ENCODE peak calls at places on chromosomes 11 and 22, in four cellular contexts. A is K562, Z is HepG2, F is H1. P is an unnamed sample.

GRCh38 chr11:45022294-45023064 is 71.8 kb upstream of the TP53I11 start:
- DNase-seq in A (no peak), Z (no peak), F (no peak), P (no peak)

GRCh38 chr11:130301002-130301401 is 13.7 kb downstream of the ZBTB44 start:
- DNase-seq in A (no peak), Z (no peak), F (no peak), P (no peak)

GRCh38 chr11:61091373-61092279 is 10.7 kb upstream of the CD5 start:
- DNase-seq in A (peak), Z (no peak), F (no peak), P (no peak)

GRCh38 chr11:31417816-31418215 is 48.2 kb downstream of the DNAJC24 start:
- DNase-seq in A (no peak), Z (no peak), F (no peak), P (no peak)

GRCh38 chr11:11069741-11070550 is 212.1 kb upstream of the ZBED5 start:
- DNase-seq in A (no peak), Z (no peak), F (no peak), P (no peak)

GRCh38 chr11:114201219-114201618 is 95.0 kb upstream of the NNMT start:
- DNase-seq in A (no peak), Z (no peak), F (no peak), P (no peak)

GRCh38 chr22:35612903-35613302 is 4.2 kb downstream of the MB start:
- DNase-seq in A (no peak), Z (no peak), F (no peak), P (no peak)

GRCh38 chr11:390175-390574 is 3.8 kb upstream of the PKP3 start:
- DNase-seq in A (peak), Z (peak), F (no peak), P (no peak)

GRCh38 chr22:17910561-17911311 is 113.6 kb downstream of the MICAL3 start:
- DNase-seq in A (peak), Z (no peak), F (no peak), P (peak)

GRCh38 chr11:64263021-64263946 is 12.0 kb downstream of the PLCB3 start:
- DNase-seq in A (no peak), Z (no peak), F (no peak), P (no peak)

GRCh38 chr11:27700351-27701261 is at the start of gene BDNF:
- DNase-seq in A (no peak), Z (no peak), F (no peak), P (peak)

GRCh38 chr11:118277312-118277711 is 13.2 kb upstream of the MPZL2 start:
- DNase-seq in A (no peak), Z (peak), F (no peak), P (no peak)

GRCh38 chr22:40107756-40108437 is 69.8 kb upstream of the TNRC6B start:
- DNase-seq in A (no peak), Z (no peak), F (no peak), P (no peak)

GRCh38 chr11:94647926-94648325 is 80.8 kb downstream of the PIWIL4 start:
- DNase-seq in A (no peak), Z (no peak), F (no peak), P (no peak)

GRCh38 chr22:19823191-19823590 is 31.5 kb downstream of the GNB1L start:
- DNase-seq in A (no peak), Z (no peak), F (no peak), P (no peak)

GRCh38 chr11:99371257-99371656 is 350.5 kb downstream of the CNTN5 start:
- DNase-seq in A (no peak), Z (no peak), F (no peak), P (no peak)

GRCh38 chr22:19716829-19717105 is 2.5 kb downstream of the SEPTIN5 start:
- DNase-seq in A (no peak), Z (no peak), F (no peak), P (no peak)

GRCh38 chr11:114176321-114176720 is 116.8 kb downstream of the ZBTB16 start:
- DNase-seq in A (no peak), Z (no peak), F (no peak), P (no peak)

GRCh38 chr22:22810471-22810870 is 77.1 kb upstream of the IGLL5 start:
- DNase-seq in A (no peak), Z (no peak), F (no peak), P (no peak)

GRCh38 chr11:113752932-113753331 is 20.6 kb downstream of the ZW10 start:
- DNase-seq in A (no peak), Z (no peak), F (no peak), P (no peak)

GRCh38 chr11:77502501-77502900 is 28.6 kb upstream of the PAK1 start:
- DNase-seq in A (no peak), Z (no peak), F (no peak), P (no peak)

GRCh38 chr22:22450343-22450839 is 58.2 kb downstream of the ZNF280B start:
- DNase-seq in A (no peak), Z (no peak), F (no peak), P (no peak)

GRCh38 chr11:26847459-26847858 is 125.6 kb upstream of the SLC5A12 start:
- DNase-seq in A (no peak), Z (no peak), F (no peak), P (no peak)

GRCh38 chr22:38078046-38078840 is 5.7 kb downstream of the SLC16A8 start:
- DNase-seq in A (no peak), Z (no peak), F (no peak), P (no peak)

GRCh38 chr11:11510939-11511338 is 110.9 kb downstream of the GALNT18 start:
- DNase-seq in A (no peak), Z (no peak), F (no peak), P (no peak)

GRCh38 chr11:125147280-125147679 is 17.3 kb upstream of the PKNOX2 start:
- DNase-seq in A (no peak), Z (no peak), F (no peak), P (no peak)

GRCh38 chr11:8330416-8330815 is 66.7 kb upstream of the LMO1 start:
- DNase-seq in A (no peak), Z (no peak), F (no peak), P (no peak)

GRCh38 chr22:49052023-49052538 is 775.6 kb downstream of the BRD1 start:
- DNase-seq in A (peak), Z (no peak), F (no peak), P (no peak)

GRCh38 chr11:46463701-46464100 is 72.1 kb upstream of the CHRM4 start:
- DNase-seq in A (no peak), Z (no peak), F (no peak), P (no peak)

GRCh38 chr11:90310210-90310609 is 87.4 kb upstream of the CHORDC1 start:
- DNase-seq in A (no peak), Z (peak), F (no peak), P (no peak)

GRCh38 chr11:65569973-65570918 is at the start of gene ZNRD2:
- DNase-seq in A (peak), Z (peak), F (peak), P (peak)
- TF ChIP-seq POLR2A in A (peak), Z (peak), F (no peak), P (peak)

DNA sequence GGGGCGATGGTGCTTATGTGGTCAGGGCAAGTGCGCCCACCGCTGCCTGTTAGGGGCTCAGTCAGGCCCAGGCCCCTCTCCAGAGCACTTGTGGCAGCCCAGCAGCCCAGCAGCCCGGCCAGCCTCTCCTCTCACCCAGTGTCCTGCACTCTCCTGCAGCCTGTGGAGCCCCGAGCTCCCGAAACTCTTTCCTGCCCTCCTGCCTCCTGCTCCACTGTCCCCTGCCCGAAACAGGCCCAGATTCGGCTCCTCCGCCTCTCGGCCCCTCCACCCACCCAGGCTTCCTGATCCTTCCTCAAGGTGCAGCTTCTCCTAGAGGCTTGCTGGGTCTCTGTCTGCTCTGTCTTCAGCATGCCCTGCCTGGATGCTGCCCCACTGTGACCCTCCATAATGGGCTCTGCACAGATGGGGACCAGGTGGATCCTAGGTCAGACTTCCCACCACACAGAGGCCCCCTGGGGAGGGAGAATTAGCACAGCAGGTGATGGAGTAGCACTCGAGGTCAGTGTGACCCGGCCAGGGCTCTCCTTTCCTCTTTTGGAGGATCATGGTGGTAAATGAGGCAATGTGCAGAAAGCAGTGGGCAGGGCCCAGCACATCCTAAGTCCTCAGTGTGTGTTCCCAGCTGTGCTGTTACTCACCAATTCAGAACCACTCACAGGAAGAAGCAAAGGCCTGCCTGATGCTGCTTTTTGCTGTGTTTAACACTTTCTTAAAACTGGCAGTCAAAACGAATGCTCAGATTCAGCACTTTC is 18.6 kb upstream of the NAP1L4 start:
- DNase-seq in A (no peak), Z (no peak), F (no peak), P (no peak)
- TF ChIP-seq EP300 in A (no peak), Z (no peak), F (no peak), P (no peak)

GRCh38 chr11:109772846-109773400 is 320.3 kb upstream of the ZC3H12C start:
- DNase-seq in A (no peak), Z (no peak), F (no peak), P (no peak)
- TF ChIP-seq RNF2 in A (no peak), Z (no peak), F (no peak), P (no peak)

GRCh38 chr11:65433657-65434056 is 11.1 kb downstream of the NEAT1 start:
- DNase-seq in A (no peak), Z (no peak), F (no peak), P (no peak)

GRCh38 chr11:65434057-65434666 is 11.6 kb downstream of the NEAT1 start:
- DNase-seq in A (peak), Z (no peak), F (no peak), P (peak)

GRCh38 chr11:65435330-65435931 is 12.8 kb downstream of the NEAT1 start:
- DNase-seq in A (no peak), Z (no peak), F (no peak), P (peak)

GRCh38 chr11:65435981-65436411 is 13.4 kb downstream of the NEAT1 start:
- DNase-seq in A (peak), Z (no peak), F (no peak), P (peak)

GRCh38 chr11:65434667-65435179 is 12.1 kb downstream of the NEAT1 start:
- DNase-seq in A (no peak), Z (no peak), F (no peak), P (no peak)
- TF ChIP-seq POLR2A in A (peak), Z (no peak), F (no peak), P (no peak)

GRCh38 chr22:21045585-21046294 is at the start of gene LRRC74B:
- DNase-seq in A (peak), Z (peak), F (peak), P (peak)
- TF ChIP-seq EP300 in A (no peak), Z (no peak), F (no peak), P (no peak)

P was measured in A549.